ENCODE peak calls at places on chromosomes 3 and 15, in nine cellular contexts. L, Y, P, S, Q, K, H, E and F are unnamed samples.
A peak's percentile ranks its signal among the peaks of the same experiment; 100 is the strongest.

GRCh38 chr3:139455855-139456254 is 20.5 kb downstream of the RBP2 start:
- DNase-seq in S (no peak), Y (no peak), P (no peak), E (no peak), Q (no peak), K (peak; percentile 21), H (no peak), L (no peak), F (no peak)

GRCh38 chr3:169771651-169772529 is 1.3 kb upstream of the MYNN start:
- DNase-seq in L (peak; percentile 55), E (peak; percentile 50), P (peak; percentile 85), S (peak; percentile 83), K (peak; percentile 73), Q (peak; percentile 33), H (no peak), Y (peak; percentile 41), F (peak; percentile 52)

GRCh38 chr3:148329481-148330220 is 368.1 kb upstream of the AGTR1 start:
- DNase-seq in Y (no peak), P (no peak), Q (no peak), K (peak; percentile 19), H (peak; percentile 38), L (no peak), E (no peak), S (no peak), F (no peak)

GRCh38 chr3:114336122-114336697 is 42.4 kb downstream of the TIGIT start:
- DNase-seq in E (no peak), P (no peak), Q (no peak), K (no peak), Y (no peak), L (no peak), H (no peak), S (no peak), F (no peak)

GRCh38 chr15:90552162-90552928 is 22.6 kb downstream of the CRTC3 start:
- DNase-seq in L (no peak), H (no peak), K (no peak), Q (no peak), E (no peak), S (no peak), P (no peak), Y (peak; percentile 35), F (no peak)

GRCh38 chr3:129560269-129560787 is 17.4 kb downstream of the H1-8 start:
- DNase-seq in H (no peak), S (no peak), Y (peak; percentile 59), P (no peak), K (no peak), L (no peak), Q (no peak), E (no peak), F (peak; percentile 92)

GRCh38 chr3:61777483-61777882 is 216.1 kb downstream of the PTPRG start:
- DNase-seq in Y (no peak), K (no peak), L (no peak), S (no peak), P (no peak), E (no peak), H (no peak), Q (no peak), F (no peak)

GRCh38 chr3:65402597-65402996 is 636.1 kb downstream of the MAGI1 start:
- DNase-seq in S (peak; percentile 59), Q (no peak), Y (peak; percentile 61), K (no peak), L (no peak), P (peak; percentile 36), E (no peak), H (peak; percentile 81), F (peak; percentile 12)

GRCh38 chr15:42282926-42283325 is 9.7 kb upstream of the TMEM87A start:
- DNase-seq in S (no peak), P (no peak), Y (no peak), H (no peak), L (no peak), K (no peak), Q (no peak), E (no peak), F (no peak)

GRCh38 chr3:160169139-160169830 is 55.9 kb upstream of the C3orf80 start:
- DNase-seq in Q (no peak), S (peak; percentile 52), P (peak; percentile 28), Y (no peak), L (no peak), K (no peak), E (no peak), H (peak; percentile 31), F (no peak)

GRCh38 chr15:78626611-78627010 is 5.8 kb upstream of the CHRNA3 start:
- DNase-seq in P (no peak), Q (no peak), K (no peak), S (no peak), H (no peak), Y (no peak), L (no peak), E (no peak), F (no peak)

GRCh38 chr15:39801641-39802309 is 19.1 kb upstream of the FSIP1 start:
- DNase-seq in P (peak; percentile 48), L (no peak), S (peak; percentile 77), K (peak; percentile 2), Q (no peak), H (no peak), Y (no peak), E (no peak), F (no peak)

GRCh38 chr15:82952156-82953081 is at the start of gene HOMER2:
- DNase-seq in E (no peak), P (no peak), L (no peak), S (peak; percentile 81), Q (no peak), H (no peak), Y (peak; percentile 35), K (peak; percentile 47), F (no peak)

GRCh38 chr3:187210555-187211327 is 13.5 kb downstream of the RTP1 start:
- DNase-seq in P (no peak), S (peak; percentile 54), K (no peak), Q (no peak), E (no peak), H (no peak), Y (no peak), L (no peak), F (peak; percentile 74)

GRCh38 chr15:101133751-101134261 is 118.0 kb downstream of the CHSY1 start:
- DNase-seq in L (no peak), H (no peak), K (peak; percentile 75), Y (no peak), E (no peak), Q (no peak), S (peak; percentile 70), P (no peak), F (no peak)

GRCh38 chr15:101181349-101181748 is 70.5 kb downstream of the CHSY1 start:
- DNase-seq in K (no peak), L (no peak), H (no peak), Y (no peak), S (no peak), E (no peak), Q (no peak), P (no peak), F (no peak)

GRCh38 chr3:38458796-38459498 is 5.3 kb downstream of the ACVR2B start:
- DNase-seq in S (no peak), Q (no peak), P (no peak), K (no peak), Y (peak; percentile 68), H (no peak), E (no peak), L (no peak), F (no peak)

GRCh38 chr3:127473244-127474024 is 117.1 kb downstream of the TPRA1 start:
- DNase-seq in H (no peak), S (peak; percentile 97), K (peak; percentile 36), P (peak; percentile 6), Q (no peak), E (no peak), Y (no peak), L (no peak), F (no peak)

GRCh38 chr3:113062717-113063116 is 71.9 kb downstream of the GTPBP8 start:
- DNase-seq in S (no peak), P (no peak), Y (no peak), Q (no peak), E (no peak), L (no peak), H (no peak), K (no peak), F (no peak)

GRCh38 chr3:58271901-58272501 is 34.0 kb upstream of the RPP14 start:
- DNase-seq in Q (no peak), P (peak; percentile 42), H (peak; percentile 35), E (no peak), L (no peak), S (no peak), K (no peak), Y (no peak), F (peak; percentile 28)

GRCh38 chr3:140186421-140186920 is 251.5 kb downstream of the CLSTN2 start:
- DNase-seq in S (no peak), K (peak; percentile 12), Y (no peak), L (no peak), H (peak; percentile 62), P (no peak), Q (no peak), E (no peak), F (no peak)

GRCh38 chr15:84402856-84403608 is 167.5 kb downstream of the GOLGA6L4 start:
- DNase-seq in K (no peak), E (no peak), Q (no peak), Y (no peak), P (no peak), S (peak; percentile 15), H (no peak), L (no peak), F (peak; percentile 38)

GRCh38 chr15:74442063-74442462 is 8.3 kb upstream of the SEMA7A start:
- DNase-seq in L (no peak), E (no peak), Q (no peak), Y (no peak), H (no peak), K (no peak), S (no peak), P (no peak), F (no peak)

GRCh38 chr3:88005066-88005465 is 53.7 kb downstream of the CGGBP1 start:
- DNase-seq in S (no peak), K (no peak), P (peak; percentile 49), E (no peak), H (no peak), L (no peak), Y (no peak), Q (no peak), F (no peak)

GRCh38 chr3:58462829-58463180 is 29.1 kb upstream of the KCTD6 start:
- DNase-seq in L (no peak), Y (no peak), E (no peak), P (no peak), K (no peak), S (peak; percentile 89), Q (no peak), H (no peak), F (no peak)